ENCODE peak calls at places on chromosome 13, in seven cellular contexts. N, I, B, H, K, E and X are unnamed samples.

GRCh38 chr13:97307544-97307881 is 85.4 kb downstream of the MBNL2 start:
- DNase-seq in N (no peak), I (no peak), B (no peak), H (no peak), K (no peak), E (no peak), X (no peak)

GRCh38 chr13:80083516-80084085 is 257.3 kb downstream of the SPRY2 start:
- DNase-seq in N (no peak), I (no peak), B (no peak), H (no peak), K (no peak), E (no peak), X (no peak)

GRCh38 chr13:79434578-79434977 is 28.5 kb upstream of the RBM26 start:
- DNase-seq in N (no peak), I (no peak), B (no peak), H (no peak), K (no peak), E (no peak), X (no peak)

GRCh38 chr13:112198611-112199010 is 131.7 kb downstream of the SOX1 start:
- DNase-seq in N (no peak), I (no peak), B (no peak), H (no peak), K (no peak), E (no peak), X (no peak)

GRCh38 chr13:110343241-110343865 is 36.3 kb downstream of the COL4A2 start:
- DNase-seq in N (no peak), I (no peak), B (peak; percentile 15), H (no peak), K (no peak), E (no peak), X (no peak)

GRCh38 chr13:111049791-111050538 is 65.1 kb upstream of the ARHGEF7 start:
- DNase-seq in N (peak; percentile 35), I (no peak), B (no peak), H (peak; percentile 11), K (peak; percentile 51), E (peak; percentile 47), X (no peak)

GRCh38 chr13:112730157-112730671 is 40.4 kb downstream of the ATP11A start:
- DNase-seq in N (peak; percentile 15), I (no peak), B (no peak), H (no peak), K (no peak), E (peak; percentile 9), X (no peak)

GRCh38 chr13:114108894-114109293 is 23.5 kb downstream of the RASA3 start:
- DNase-seq in N (no peak), I (no peak), B (no peak), H (no peak), K (no peak), E (peak; percentile 16), X (no peak)

GRCh38 chr13:112723771-112724170 is 33.9 kb downstream of the ATP11A start:
- DNase-seq in N (no peak), I (no peak), B (no peak), H (no peak), K (no peak), E (peak; percentile 15), X (no peak)

GRCh38 chr13:31485651-31486051 is 253.7 kb upstream of the RXFP2 start:
- DNase-seq in N (no peak), I (no peak), B (no peak), H (peak; percentile 29), K (peak; percentile 43), E (no peak), X (no peak)

DNA sequence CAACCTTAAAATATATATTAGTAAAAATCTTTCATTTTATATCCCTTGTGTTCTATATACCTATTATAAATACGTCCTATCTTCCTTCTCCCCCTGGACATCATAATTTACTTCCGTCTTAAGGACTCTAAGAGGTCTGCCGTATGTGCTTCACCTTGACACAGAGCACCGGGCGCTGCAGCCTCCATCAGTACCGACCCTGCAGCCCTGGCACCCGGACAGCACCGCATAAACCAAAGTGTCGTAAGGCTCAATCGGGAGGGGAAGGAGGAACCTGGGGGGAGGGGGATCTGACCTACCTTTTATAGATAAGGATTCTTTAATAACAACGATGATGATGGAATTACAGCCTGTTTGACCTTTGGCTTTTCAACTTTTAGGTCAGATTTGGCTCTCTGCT is 44.0 kb downstream of the EFNB2 start:
- DNase-seq in N (no peak), I (no peak), B (no peak), H (no peak), K (no peak), E (no peak), X (no peak)
- H3K4me3 ChIP-seq in N (no peak overlapping the region), I (no peak overlapping the region), B (no peak overlapping the region), H (no peak overlapping the region), K (no peak overlapping the region), E (no peak overlapping the region), X (no peak overlapping the region)

GRCh38 chr13:27336005-27336673 is 65.5 kb downstream of the RASL11A start:
- DNase-seq in N (no peak), I (no peak), B (no peak), H (no peak), K (no peak), E (no peak), X (no peak)

GRCh38 chr13:27341616-27342015 is 71.0 kb downstream of the RASL11A start:
- DNase-seq in N (no peak), I (no peak), B (no peak), H (no peak), K (no peak), E (no peak), X (no peak)

GRCh38 chr13:27338207-27338606 is 67.6 kb downstream of the RASL11A start:
- DNase-seq in N (no peak), I (no peak), B (no peak), H (no peak), K (no peak), E (no peak), X (no peak)

GRCh38 chr13:27338816-27339215 is 68.2 kb downstream of the RASL11A start:
- DNase-seq in N (no peak), I (peak; percentile 40), B (peak; percentile 36), H (peak; percentile 25), K (no peak), E (no peak), X (no peak)

DNA sequence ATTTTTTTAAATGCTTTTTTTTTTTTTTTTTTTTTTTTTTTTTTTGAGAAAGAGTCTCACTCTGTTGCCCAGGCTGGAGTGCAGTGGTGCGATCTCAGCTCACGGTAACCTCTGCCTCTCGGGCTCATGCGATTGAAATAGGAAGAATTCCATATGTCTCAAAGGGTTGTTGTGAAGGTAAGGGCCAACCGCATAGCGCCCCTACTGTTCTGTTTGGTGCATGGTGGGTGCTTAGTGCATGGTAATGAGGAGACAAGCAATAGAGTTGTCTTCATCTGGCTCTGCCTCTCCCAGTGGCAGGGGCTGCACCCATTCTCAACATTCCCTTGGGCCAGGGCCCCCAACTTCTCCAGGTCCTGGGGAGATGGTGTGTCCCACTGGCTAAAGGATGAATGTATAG is 68.7 kb downstream of the RASL11A start:
- DNase-seq in N (peak; percentile 39), I (peak; percentile 60), B (peak; percentile 78), H (peak; percentile 54), K (peak; percentile 50), E (no peak), X (no peak)
- TF ChIP-seq CTCF in N (no peak), I (peak; percentile 69), B (peak; percentile 63), H (peak; percentile 76), K (peak; percentile 46), E (peak; percentile 14), X (peak; percentile 40)

GRCh38 chr13:41075485-41075884 is 14.2 kb downstream of the WBP4 start:
- DNase-seq in N (no peak), I (no peak), B (no peak), H (no peak), K (no peak), E (no peak), X (no peak)
- H3K36me3 ChIP-seq in N (peaks cover 95% of the 10 kb centered on the region), I (peaks cover 57% of the 10 kb centered on the region), B (peaks cover 47% of the 10 kb centered on the region), H (peaks cover 41% of the 10 kb centered on the region), K (peaks cover 13% of the 10 kb centered on the region), E (peaks cover 83% of the 10 kb centered on the region), X (no peaks in the 10 kb centered on the region)

GRCh38 chr13:96091932-96092253 is 2.0 kb downstream of the HS6ST3 start:
- DNase-seq in N (no peak), I (no peak), B (no peak), H (no peak), K (no peak), E (no peak), X (no peak)
- H3K4me3 ChIP-seq in N (peak overlapping the region; percentile 67), I (peak overlapping the region; percentile 2), B (no peak overlapping the region), H (peak overlapping the region; percentile 39), K (no peak overlapping the region), E (peak overlapping the region; percentile 62), X (no peak overlapping the region)

GRCh38 chr13:51297556-51297955 is 41.9 kb upstream of the SERPINE3 start:
- DNase-seq in N (no peak), I (no peak), B (no peak), H (no peak), K (no peak), E (no peak), X (no peak)
- TF ChIP-seq CTCF in N (no peak), I (peak; percentile 9), B (peak; percentile 25), H (no peak), K (no peak), E (no peak), X (no peak)

GRCh38 chr13:41075034-41075433 is 13.7 kb downstream of the WBP4 start:
- DNase-seq in N (no peak), I (no peak), B (no peak), H (peak; percentile 64), K (peak; percentile 67), E (no peak), X (no peak)
- H3K36me3 ChIP-seq in N (peaks cover 95% of the 10 kb centered on the region), I (peaks cover 62% of the 10 kb centered on the region), B (peaks cover 52% of the 10 kb centered on the region), H (peaks cover 46% of the 10 kb centered on the region), K (peaks cover 13% of the 10 kb centered on the region), E (peaks cover 87% of the 10 kb centered on the region), X (no peaks in the 10 kb centered on the region)

GRCh38 chr13:67229438-67230242 is 496 bp downstream of the PCDH9 start:
- DNase-seq in N (no peak), I (no peak), B (no peak), H (peak; percentile 5), K (peak; percentile 12), E (no peak), X (no peak)
- H3K4me3 ChIP-seq in N (peak overlapping the region; percentile 87), I (peak overlapping the region; percentile 82), B (no peak overlapping the region), H (peak overlapping the region; percentile 83), K (peak overlapping the region; percentile 81), E (peak overlapping the region; percentile 85), X (peak overlapping the region; percentile 76)

GRCh38 chr13:36817996-36818395 is 1.0 kb upstream of the RFXAP start:
- DNase-seq in N (no peak), I (no peak), B (no peak), H (no peak), K (no peak), E (no peak), X (no peak)
- TF ChIP-seq CTCF in N (no peak), I (peak; percentile 34), B (no peak), H (no peak), K (no peak), E (no peak), X (no peak)

GRCh38 chr13:20796791-20797513 is 23.2 kb upstream of the EEF1AKMT1 start:
- DNase-seq in N (no peak), I (no peak), B (no peak), H (no peak), K (no peak), E (no peak), X (no peak)
- H3K36me3 ChIP-seq in N (peaks cover 79% of the 10 kb centered on the region), I (peaks cover 58% of the 10 kb centered on the region), B (peaks cover 18% of the 10 kb centered on the region), H (peaks cover 87% of the 10 kb centered on the region), K (peaks cover 8% of the 10 kb centered on the region), E (peaks cover 19% of the 10 kb centered on the region), X (no peaks in the 10 kb centered on the region)